ENCODE peak calls at places on chromosomes 1 and 21, in six cellular contexts. R is stomach, U is transverse colon, V is sigmoid colon, A is upper lobe of left lung, I is H1. X is an unnamed sample.
A peak's percentile ranks its signal among the peaks of the same experiment; 100 is the strongest.

GRCh38 chr1:100100202-100100601 is 32.5 kb downstream of the SASS6 start:
- DNase-seq in R (no peak), U (no peak), V (no peak), A (no peak), I (no peak), X (no peak)

GRCh38 chr1:91121366-91121765 is 99.5 kb upstream of the ZNF644 start:
- DNase-seq in R (no peak), U (peak; percentile 24), V (no peak), A (no peak), I (no peak), X (no peak)

GRCh38 chr1:203995228-203995627 is 77.7 kb upstream of the SOX13 start:
- DNase-seq in R (no peak), U (no peak), V (no peak), A (no peak), I (no peak), X (no peak)

GRCh38 chr1:41454406-41454805 is 30.1 kb downstream of the EDN2 start:
- DNase-seq in R (no peak), U (peak; percentile 78), V (no peak), A (no peak), I (no peak), X (no peak)

GRCh38 chr1:204868340-204868700 is 2.3 kb upstream of the NFASC start:
- DNase-seq in R (no peak), U (no peak), V (peak; percentile 40), A (no peak), I (no peak), X (no peak)

GRCh38 chr1:17293681-17294415 is 14.1 kb upstream of the PADI4 start:
- DNase-seq in R (no peak), U (no peak), V (no peak), A (no peak), I (no peak), X (no peak)

GRCh38 chr1:52635321-52636089 is 2.5 kb downstream of the SHISAL2A start:
- DNase-seq in R (no peak), U (no peak), V (no peak), A (no peak), I (no peak), X (no peak)

GRCh38 chr1:178037510-178038253 is 56.2 kb upstream of the RASAL2 start:
- DNase-seq in R (peak; percentile 90), U (peak; percentile 88), V (peak; percentile 92), A (peak; percentile 85), I (peak; percentile 54), X (no peak)

GRCh38 chr1:22916469-22916817 is 56.2 kb downstream of the LACTBL1 start:
- DNase-seq in R (no peak), U (no peak), V (no peak), A (no peak), I (no peak), X (no peak)

GRCh38 chr1:33383974-33384767 is 46.7 kb downstream of the PHC2 start:
- DNase-seq in R (no peak), U (no peak), V (no peak), A (no peak), I (no peak), X (no peak)

GRCh38 chr1:168180148-168180524 is 1.4 kb downstream of the TIPRL start:
- DNase-seq in R (no peak), U (no peak), V (no peak), A (no peak), I (no peak), X (no peak)

GRCh38 chr1:220046052-220046930 is at the start of gene EPRS1:
- DNase-seq in R (peak; percentile 94), U (peak; percentile 95), V (peak; percentile 97), A (peak; percentile 96), I (peak; percentile 95), X (peak; percentile 96)

GRCh38 chr1:212608956-212609700 is 567 bp downstream of the ATF3 start:
- DNase-seq in R (peak; percentile 57), U (peak; percentile 61), V (peak; percentile 80), A (peak; percentile 48), I (no peak), X (no peak)

GRCh38 chr21:17725339-17725738 is 93.8 kb downstream of the C21orf91 start:
- DNase-seq in R (no peak), U (no peak), V (no peak), A (peak; percentile 50), I (no peak), X (no peak)

GRCh38 chr1:228794173-228794572 is 58.9 kb downstream of the RHOU start:
- DNase-seq in R (no peak), U (no peak), V (no peak), A (no peak), I (no peak), X (no peak)

GRCh38 chr1:41382531-41383090 is 21.4 kb downstream of the FOXO6 start:
- DNase-seq in R (peak; percentile 59), U (no peak), V (peak; percentile 88), A (peak; percentile 69), I (no peak), X (no peak)

GRCh38 chr1:85313888-85314696 is 37.7 kb upstream of the BCL10 start:
- DNase-seq in R (no peak), U (no peak), V (no peak), A (no peak), I (no peak), X (peak; percentile 57)

GRCh38 chr1:32215629-32216505 is 6.3 kb downstream of the TMEM234 start:
- DNase-seq in R (peak; percentile 73), U (peak; percentile 76), V (no peak), A (peak; percentile 48), I (no peak), X (no peak)

GRCh38 chr1:15617874-15618684 is 821 bp downstream of the DDI2 start:
- DNase-seq in R (no peak), U (peak; percentile 53), V (no peak), A (peak; percentile 47), I (no peak), X (no peak)

GRCh38 chr1:203269654-203270020 is 35.7 kb upstream of the BTG2 start:
- DNase-seq in R (no peak), U (no peak), V (no peak), A (no peak), I (no peak), X (no peak)

GRCh38 chr1:29498126-29499100 is 262.1 kb downstream of the PTPRU start:
- DNase-seq in R (peak; percentile 11), U (no peak), V (peak; percentile 37), A (no peak), I (no peak), X (no peak)

GRCh38 chr1:67460648-67461500 is 30.7 kb upstream of the SERBP1 start:
- DNase-seq in R (peak; percentile 32), U (no peak), V (no peak), A (no peak), I (no peak), X (no peak)

GRCh38 chr1:171814692-171815091 is 26.6 kb upstream of the DNM3 start:
- DNase-seq in R (no peak), U (no peak), V (no peak), A (no peak), I (no peak), X (no peak)

GRCh38 chr1:48776400-48777218 is at the start of gene BEND5:
- DNase-seq in R (peak; percentile 48), U (peak; percentile 37), V (peak; percentile 80), A (peak; percentile 25), I (peak; percentile 47), X (peak; percentile 92)
- TF ChIP-seq POLR2AphosphoS5 in R (no peak), U (no peak), V (peak; percentile 28), A (peak; percentile 13), I (no peak), X (no peak)

DNA sequence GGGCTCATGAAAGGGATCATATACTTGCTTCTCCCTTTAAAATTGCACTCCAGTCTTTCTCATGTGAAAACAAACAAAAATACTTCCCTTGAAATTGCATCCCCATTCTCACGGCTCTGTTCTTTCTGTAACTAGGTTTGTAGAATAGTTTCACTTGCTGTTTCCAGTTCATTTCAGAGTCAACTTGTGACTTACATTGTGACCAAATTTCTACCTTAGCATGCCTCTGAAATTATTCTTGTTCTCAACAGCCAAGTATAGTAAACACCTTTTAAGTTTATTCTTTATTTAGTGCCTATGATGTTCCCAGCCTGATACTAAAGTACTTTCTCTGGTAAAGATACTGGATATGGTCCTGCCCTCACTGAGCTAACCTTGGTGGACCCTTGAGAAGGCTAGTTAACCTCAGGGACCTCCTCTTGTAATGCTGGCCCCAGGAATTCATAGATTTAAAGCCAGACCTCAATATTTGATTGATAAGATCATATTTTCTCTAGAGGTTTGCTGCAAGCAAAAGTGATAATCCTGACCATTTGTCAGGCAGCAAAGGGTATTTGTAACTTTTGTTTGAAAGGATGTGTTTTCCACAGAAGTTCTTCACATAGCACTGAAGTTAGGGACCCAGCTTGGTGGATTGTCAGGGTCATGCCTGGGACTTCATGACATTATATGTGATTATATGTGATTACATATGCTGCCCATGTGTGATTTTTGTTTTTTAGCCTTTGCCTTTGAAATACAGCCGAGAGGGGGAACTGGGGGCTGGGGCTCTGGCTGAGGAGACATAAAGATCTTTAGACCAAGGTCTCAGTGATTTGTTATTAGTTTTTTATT is 29.6 kb downstream of the VANGL2 start:
- DNase-seq in R (no peak), U (no peak), V (no peak), A (no peak), I (no peak), X (no peak)
- TF ChIP-seq EP300 in R (no peak), U (no peak), V (no peak), A (no peak), I (no peak), X (no peak)

GRCh38 chr1:116165572-116165971 is 54.4 kb downstream of the MAB21L3 start:
- DNase-seq in R (no peak), U (no peak), V (no peak), A (no peak), I (no peak), X (peak; percentile 92)

GRCh38 chr1:116163533-116163932 is 52.3 kb downstream of the MAB21L3 start:
- DNase-seq in R (no peak), U (no peak), V (no peak), A (no peak), I (no peak), X (peak; percentile 66)

GRCh38 chr1:116164056-116164889 is 53.1 kb downstream of the MAB21L3 start:
- DNase-seq in R (no peak), U (no peak), V (no peak), A (no peak), I (no peak), X (peak; percentile 89)

GRCh38 chr1:116166011-116166571 is 54.9 kb downstream of the MAB21L3 start:
- DNase-seq in R (no peak), U (no peak), V (no peak), A (no peak), I (no peak), X (peak; percentile 85)

GRCh38 chr1:116164890-116165176 is 53.6 kb downstream of the MAB21L3 start:
- DNase-seq in R (no peak), U (no peak), V (no peak), A (no peak), I (no peak), X (peak; percentile 87)
- TF ChIP-seq POLR2AphosphoS5 in R (no peak), U (no peak), V (peak; percentile 28), A (no peak), I (no peak), X (no peak)

GRCh38 chr1:182611326-182611725 is 7.1 kb upstream of the RGS16 start:
- DNase-seq in R (no peak), U (no peak), V (no peak), A (no peak), I (no peak), X (no peak)
- TF ChIP-seq EP300 in R (no peak), U (no peak), V (no peak), A (no peak), I (no peak), X (no peak)

X was measured in esophagus muscularis mucosa.